ENCODE peak calls at places on chromosome 21, in six cellular contexts. One of them, this sample, is unnamed.

GRCh38 chr21:14356771-14357170 is 26.2 kb downstream of the HSPA13 start:
- DNase-seq in IMR-90: no peak
- DNase-seq in A673: peak; percentile 18
- DNase-seq in GM13977: no peak
- DNase-seq in tibial nerve: no peak
- DNase-seq in stomach: no peak
- DNase-seq in this sample: no peak

GRCh38 chr21:44927259-44927586 is 6.5 kb upstream of the ITGB2 start:
- DNase-seq in IMR-90: no peak
- DNase-seq in A673: no peak
- DNase-seq in GM13977: no peak
- DNase-seq in tibial nerve: no peak
- DNase-seq in stomach: no peak
- DNase-seq in this sample: no peak

GRCh38 chr21:46219591-46220239 is 8.9 kb downstream of the LSS start:
- DNase-seq in IMR-90: no peak
- DNase-seq in A673: peak; percentile 17
- DNase-seq in GM13977: no peak
- DNase-seq in tibial nerve: no peak
- DNase-seq in stomach: no peak
- DNase-seq in this sample: no peak

GRCh38 chr21:43716376-43717165 is 2.4 kb upstream of the PDXK start:
- DNase-seq in IMR-90: peak; percentile 36
- DNase-seq in A673: no peak
- DNase-seq in GM13977: peak; percentile 78
- DNase-seq in tibial nerve: no peak
- DNase-seq in stomach: no peak
- DNase-seq in this sample: peak; percentile 84

GRCh38 chr21:35909456-35910178 is 150.7 kb downstream of the SETD4 start:
- DNase-seq in IMR-90: peak; percentile 21
- DNase-seq in A673: no peak
- DNase-seq in GM13977: no peak
- DNase-seq in tibial nerve: no peak
- DNase-seq in stomach: no peak
- DNase-seq in this sample: peak; percentile 15

GRCh38 chr21:17921579-17922530 is 102.7 kb upstream of the C21orf91 start:
- DNase-seq in IMR-90: peak; percentile 65
- DNase-seq in A673: no peak
- DNase-seq in GM13977: no peak
- DNase-seq in tibial nerve: no peak
- DNase-seq in stomach: no peak
- DNase-seq in this sample: peak; percentile 43

GRCh38 chr21:45536301-45537081 is 5.7 kb downstream of the SLC19A1 start:
- DNase-seq in IMR-90: no peak
- DNase-seq in A673: no peak
- DNase-seq in GM13977: no peak
- DNase-seq in tibial nerve: peak; percentile 9
- DNase-seq in stomach: peak; percentile 25
- DNase-seq in this sample: no peak

GRCh38 chr21:35953570-35953969 is 106.8 kb downstream of the SETD4 start:
- DNase-seq in IMR-90: no peak
- DNase-seq in A673: no peak
- DNase-seq in GM13977: no peak
- DNase-seq in tibial nerve: no peak
- DNase-seq in stomach: no peak
- DNase-seq in this sample: no peak

GRCh38 chr21:46397993-46398392 is 60.7 kb upstream of the DIP2A start:
- DNase-seq in IMR-90: no peak
- DNase-seq in A673: no peak
- DNase-seq in GM13977: no peak
- DNase-seq in tibial nerve: no peak
- DNase-seq in stomach: no peak
- DNase-seq in this sample: no peak

GRCh38 chr21:14736162-14736561 is 190.0 kb upstream of the SAMSN1 start:
- DNase-seq in IMR-90: no peak
- DNase-seq in A673: no peak
- DNase-seq in GM13977: peak; percentile 9
- DNase-seq in tibial nerve: no peak
- DNase-seq in stomach: no peak
- DNase-seq in this sample: no peak

GRCh38 chr21:15282666-15283065 is 217.9 kb upstream of the NRIP1 start:
- DNase-seq in IMR-90: no peak
- DNase-seq in A673: no peak
- DNase-seq in GM13977: no peak
- DNase-seq in tibial nerve: no peak
- DNase-seq in stomach: no peak
- DNase-seq in this sample: no peak

GRCh38 chr21:43311303-43311817 is 115.6 kb downstream of the SIK1 start:
- DNase-seq in IMR-90: no peak
- DNase-seq in A673: no peak
- DNase-seq in GM13977: no peak
- DNase-seq in tibial nerve: no peak
- DNase-seq in stomach: peak; percentile 64
- DNase-seq in this sample: no peak

GRCh38 chr21:29818520-29818919 is 121.3 kb downstream of the GRIK1 start:
- DNase-seq in IMR-90: no peak
- DNase-seq in A673: no peak
- DNase-seq in GM13977: no peak
- DNase-seq in tibial nerve: no peak
- DNase-seq in stomach: no peak
- DNase-seq in this sample: no peak

GRCh38 chr21:46455575-46456385 is 2.9 kb upstream of the DIP2A start:
- DNase-seq in IMR-90: peak; percentile 66
- DNase-seq in A673: peak; percentile 66
- DNase-seq in GM13977: no peak
- DNase-seq in tibial nerve: no peak
- DNase-seq in stomach: no peak
- DNase-seq in this sample: peak; percentile 53

GRCh38 chr21:21929228-21929627 is 931.0 kb downstream of the NCAM2 start:
- DNase-seq in IMR-90: no peak
- DNase-seq in A673: no peak
- DNase-seq in GM13977: no peak
- DNase-seq in tibial nerve: no peak
- DNase-seq in stomach: no peak
- DNase-seq in this sample: no peak

GRCh38 chr21:16162953-16163352 is 433.2 kb downstream of the USP25 start:
- DNase-seq in IMR-90: no peak
- DNase-seq in A673: no peak
- DNase-seq in GM13977: no peak
- DNase-seq in tibial nerve: no peak
- DNase-seq in stomach: no peak
- DNase-seq in this sample: no peak

GRCh38 chr21:45282283-45283018 is 5.2 kb downstream of the POFUT2 start:
- DNase-seq in IMR-90: no peak
- DNase-seq in A673: no peak
- DNase-seq in GM13977: no peak
- DNase-seq in tibial nerve: no peak
- DNase-seq in stomach: peak; percentile 20
- DNase-seq in this sample: no peak

GRCh38 chr21:14753466-14754258 is 207.5 kb upstream of the SAMSN1 start:
- DNase-seq in IMR-90: no peak
- DNase-seq in A673: no peak
- DNase-seq in GM13977: no peak
- DNase-seq in tibial nerve: no peak
- DNase-seq in stomach: no peak
- DNase-seq in this sample: no peak

GRCh38 chr21:32702702-32703101 is 25.1 kb downstream of the SYNJ1 start:
- DNase-seq in IMR-90: peak; percentile 89
- DNase-seq in A673: peak; percentile 53
- DNase-seq in GM13977: no peak
- DNase-seq in tibial nerve: no peak
- DNase-seq in stomach: no peak
- DNase-seq in this sample: peak; percentile 44

GRCh38 chr21:16378570-16378969 is 648.8 kb downstream of the USP25 start:
- DNase-seq in IMR-90: no peak
- DNase-seq in A673: no peak
- DNase-seq in GM13977: no peak
- DNase-seq in tibial nerve: no peak
- DNase-seq in stomach: no peak
- DNase-seq in this sample: no peak

GRCh38 chr21:29656504-29657227 is 283.1 kb downstream of the GRIK1 start:
- DNase-seq in IMR-90: peak; percentile 85
- DNase-seq in A673: peak; percentile 88
- DNase-seq in GM13977: no peak
- DNase-seq in tibial nerve: no peak
- DNase-seq in stomach: no peak
- DNase-seq in this sample: peak; percentile 69

GRCh38 chr21:46214478-46215340 is 13.9 kb downstream of the LSS start:
- DNase-seq in IMR-90: no peak
- DNase-seq in A673: no peak
- DNase-seq in GM13977: no peak
- DNase-seq in tibial nerve: no peak
- DNase-seq in stomach: no peak
- DNase-seq in this sample: no peak

GRCh38 chr21:26743524-26743923 is 101.7 kb downstream of the ADAMTS1 start:
- DNase-seq in IMR-90: no peak
- DNase-seq in A673: no peak
- DNase-seq in GM13977: no peak
- DNase-seq in tibial nerve: no peak
- DNase-seq in stomach: no peak
- DNase-seq in this sample: no peak

GRCh38 chr21:44365967-44366585 is 12.7 kb downstream of the TRPM2 start:
- DNase-seq in IMR-90: no peak
- DNase-seq in A673: no peak
- DNase-seq in GM13977: no peak
- DNase-seq in tibial nerve: no peak
- DNase-seq in stomach: no peak
- DNase-seq in this sample: no peak

GRCh38 chr21:43991447-43991991 is 20.6 kb upstream of the TRAPPC10 start:
- DNase-seq in IMR-90: no peak
- DNase-seq in A673: no peak
- DNase-seq in GM13977: no peak
- DNase-seq in tibial nerve: no peak
- DNase-seq in stomach: no peak
- DNase-seq in this sample: no peak

GRCh38 chr21:31665397-31665796 is 5.9 kb downstream of the SOD1 start:
- DNase-seq in IMR-90: peak; percentile 54
- DNase-seq in A673: peak; percentile 21
- DNase-seq in GM13977: no peak
- DNase-seq in tibial nerve: no peak
- DNase-seq in stomach: no peak
- DNase-seq in this sample: peak; percentile 27
- TF ChIP-seq CTCF in IMR-90: no peak
- TF ChIP-seq CTCF in A673: no peak
- TF ChIP-seq CTCF in GM13977: no peak
- TF ChIP-seq CTCF in tibial nerve: no peak
- TF ChIP-seq CTCF in stomach: no peak
- TF ChIP-seq CTCF in this sample: no peak

DNA sequence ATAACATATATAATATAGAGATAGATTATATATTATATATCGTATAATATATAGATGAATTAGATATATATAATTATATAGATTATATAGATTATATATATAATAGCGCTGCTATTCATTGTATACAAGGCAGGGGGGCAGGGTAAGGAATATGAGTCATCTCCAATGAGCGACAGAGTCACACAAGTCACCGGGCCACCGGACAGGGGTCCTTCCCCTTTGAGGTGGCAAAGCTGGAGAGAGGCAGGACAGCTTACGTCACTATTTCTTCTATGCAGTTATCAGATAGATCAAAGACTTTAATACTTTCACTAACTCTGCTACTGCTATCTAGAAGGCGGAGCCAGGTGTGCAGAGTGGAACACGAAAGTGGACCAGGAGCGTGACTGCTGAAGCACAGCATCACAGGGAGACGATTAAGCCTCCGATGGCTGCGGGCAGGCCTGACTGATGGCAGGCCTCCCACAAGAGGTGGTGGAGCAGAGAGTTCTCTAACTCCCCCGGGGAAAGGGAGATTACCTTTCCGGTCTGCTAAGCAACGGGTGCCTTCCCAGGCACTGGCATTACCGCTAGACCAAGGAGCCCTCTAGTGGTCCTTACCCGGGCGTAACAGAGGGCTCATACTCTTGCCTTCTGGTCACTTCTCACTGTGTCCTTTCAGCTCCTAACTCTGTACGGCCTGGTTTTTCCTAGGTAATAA is 2154.7 kb downstream of the MRPL39 start:
- DNase-seq in IMR-90: no peak
- DNase-seq in A673: peak; percentile 36
- DNase-seq in GM13977: no peak
- DNase-seq in tibial nerve: no peak
- DNase-seq in stomach: no peak
- DNase-seq in this sample: no peak
- TF ChIP-seq CTCF in IMR-90: no peak
- TF ChIP-seq CTCF in A673: peak; percentile 45
- TF ChIP-seq CTCF in GM13977: peak; percentile 27
- TF ChIP-seq CTCF in tibial nerve: no peak
- TF ChIP-seq CTCF in stomach: no peak
- TF ChIP-seq CTCF in this sample: no peak

DNA sequence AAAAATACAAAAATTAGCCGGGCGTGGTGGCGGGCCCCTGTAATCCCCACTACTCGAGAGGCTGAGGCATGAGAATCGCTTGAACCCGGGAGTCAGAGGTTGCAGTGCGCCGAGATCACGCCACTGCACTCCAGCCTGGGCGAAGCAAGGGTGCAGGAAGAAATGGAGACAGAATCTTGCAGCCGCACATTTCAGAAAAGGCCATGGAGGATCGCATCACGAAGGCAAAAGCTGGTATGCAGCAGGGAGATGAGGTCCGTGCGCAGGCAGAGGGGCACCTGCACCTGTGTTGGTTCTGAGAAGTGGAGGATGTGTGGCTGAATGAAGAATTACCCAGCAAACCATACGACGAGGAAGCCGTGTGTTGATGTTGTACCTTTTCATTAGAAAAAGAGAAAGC is 53.0 kb upstream of the ABCG1 start:
- DNase-seq in IMR-90: no peak
- DNase-seq in A673: no peak
- DNase-seq in GM13977: no peak
- DNase-seq in tibial nerve: no peak
- DNase-seq in stomach: peak; percentile 15
- DNase-seq in this sample: no peak
- TF ChIP-seq CTCF in IMR-90: no peak
- TF ChIP-seq CTCF in A673: no peak
- TF ChIP-seq CTCF in GM13977: no peak
- TF ChIP-seq CTCF in tibial nerve: no peak
- TF ChIP-seq CTCF in stomach: no peak
- TF ChIP-seq CTCF in this sample: no peak

DNA sequence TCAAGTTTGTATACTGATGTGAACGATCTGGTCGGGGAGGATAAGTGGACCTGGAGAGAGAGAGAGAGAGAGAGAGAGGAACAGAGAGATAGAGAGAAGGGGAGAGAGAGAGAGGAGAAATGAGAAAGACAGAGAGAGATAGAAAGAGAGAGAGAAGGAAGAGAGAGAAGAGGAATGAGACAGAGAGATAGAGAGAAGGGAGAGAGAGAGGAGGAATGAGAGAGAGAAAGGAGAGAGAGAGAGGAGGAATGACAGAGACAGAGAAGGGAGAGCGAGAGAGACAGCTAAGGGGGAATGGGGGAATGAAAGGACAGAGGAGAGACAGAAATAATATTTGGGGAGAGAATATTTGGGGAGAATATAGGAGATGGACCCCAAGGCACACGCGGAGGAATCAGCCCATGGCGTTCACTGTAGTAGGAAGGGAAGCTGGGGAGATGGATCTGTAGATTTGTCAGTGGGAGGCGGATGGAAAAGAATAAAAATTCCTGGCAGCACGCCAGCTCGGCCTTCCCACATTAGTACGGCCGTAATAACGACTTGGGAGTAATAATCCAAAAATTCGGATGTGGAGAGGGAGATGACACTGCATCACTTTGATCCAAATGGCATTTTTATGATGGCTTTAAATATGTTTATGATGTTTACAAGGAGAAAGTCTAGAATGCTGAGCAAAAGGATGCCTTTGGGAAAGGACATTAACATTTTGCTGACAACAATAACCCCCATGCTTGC is 159.7 kb upstream of the KCNJ6 start:
- DNase-seq in IMR-90: no peak
- DNase-seq in A673: peak; percentile 2
- DNase-seq in GM13977: no peak
- DNase-seq in tibial nerve: no peak
- DNase-seq in stomach: no peak
- DNase-seq in this sample: peak; percentile 4
- TF ChIP-seq CTCF in IMR-90: no peak
- TF ChIP-seq CTCF in A673: no peak
- TF ChIP-seq CTCF in GM13977: no peak
- TF ChIP-seq CTCF in tibial nerve: no peak
- TF ChIP-seq CTCF in stomach: no peak
- TF ChIP-seq CTCF in this sample: no peak